ENCODE peak calls at places on chromosome 19, in ten cellular contexts. E, H, M, Q, J, C, T, L, F and X are unnamed samples. For H3K4me1, the result is how much of the 10 kb centered on the place peaks cover.

GRCh38 chr19:31560021-31560770 is 211.0 kb upstream of the TSHZ3 start:
- DNase-seq in H (no peak), Q (no peak), C (no peak), L (no peak), J (no peak), F (no peak), E (no peak), M (peak), T (no peak), X (no peak)

GRCh38 chr19:18291590-18292459 is 10.4 kb upstream of the JUND start:
- DNase-seq in M (peak), L (no peak), H (peak), C (peak), T (peak), E (peak), F (peak), J (no peak), Q (peak), X (peak)

GRCh38 chr19:4208385-4209094 is 20.8 kb upstream of the EBI3 start:
- DNase-seq in E (no peak), Q (no peak), J (peak), C (no peak), F (no peak), T (no peak), L (peak), H (no peak), M (peak), X (peak)

GRCh38 chr19:58558623-58559274 is 338 bp upstream of the UBE2M start:
- DNase-seq in E (peak), L (peak), J (peak), F (peak), Q (peak), T (peak), C (peak), H (peak), M (peak), X (peak)

GRCh38 chr19:15562145-15562544 is 52.9 kb upstream of the CYP4F8 start:
- DNase-seq in L (no peak), J (no peak), C (no peak), F (no peak), M (no peak), T (no peak), E (no peak), Q (no peak), H (no peak), X (no peak)

GRCh38 chr19:49639401-49640112 is 386 bp downstream of the RRAS start:
- DNase-seq in Q (peak), F (no peak), L (no peak), M (no peak), T (no peak), H (no peak), C (no peak), E (no peak), J (no peak), X (no peak)

GRCh38 chr19:55240713-55241020 is 12.1 kb upstream of the TMEM86B start:
- DNase-seq in E (no peak), T (no peak), F (no peak), J (no peak), Q (no peak), L (no peak), H (peak), C (no peak), M (no peak), X (no peak)

GRCh38 chr19:38417544-38418506 is 8.2 kb downstream of the RASGRP4 start:
- DNase-seq in J (no peak), L (peak), H (peak), F (peak), Q (peak), M (no peak), T (peak), E (peak), C (peak), X (peak)

GRCh38 chr19:47232422-47233211 is 1.6 kb upstream of the BBC3 start:
- DNase-seq in F (no peak), E (no peak), M (peak), J (no peak), Q (no peak), L (no peak), H (no peak), C (no peak), T (no peak), X (peak)

DNA sequence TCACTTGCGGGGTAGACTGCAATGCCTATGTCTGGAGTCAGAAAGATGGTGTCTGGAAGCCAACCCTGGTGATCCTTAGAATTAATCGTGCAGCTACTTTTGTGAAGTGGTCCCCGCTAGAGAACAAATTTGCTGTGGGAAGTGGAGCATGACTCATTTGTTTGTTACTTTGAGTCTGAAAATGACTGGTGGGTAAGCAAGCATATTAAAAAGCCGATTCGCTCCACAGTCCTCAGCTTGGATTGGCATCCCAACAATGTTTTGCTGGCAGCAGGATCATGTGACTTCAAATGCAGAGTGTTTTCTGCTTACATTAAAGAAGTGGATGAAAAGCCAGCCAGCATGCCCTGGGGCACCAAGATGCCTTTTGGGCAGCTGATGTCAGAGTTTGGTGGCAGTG is 9.5 kb upstream of the ERVV-1 start:
- DNase-seq in H (no peak), Q (no peak), C (no peak), F (no peak), J (no peak), M (no peak), T (no peak), L (no peak), E (no peak), X (no peak)
- H3K4me3 ChIP-seq in H (no peak), Q (no peak), C (no peak), F (no peak), J (no peak), M (no peak), T (no peak), L (no peak), E (no peak), X (no peak)

GRCh38 chr19:10288662-10289166 is 1.0 kb upstream of the ICAM5 start:
- DNase-seq in M (peak), T (no peak), J (no peak), Q (no peak), H (peak), E (peak), C (peak), F (peak), L (peak), X (peak)
- H3K4me1 ChIP-seq in M (under half), T (half or more), J (under half), Q (half or more), H (half or more), E (half or more), C (under half), F (under half), L (under half), X (under half)

DNA sequence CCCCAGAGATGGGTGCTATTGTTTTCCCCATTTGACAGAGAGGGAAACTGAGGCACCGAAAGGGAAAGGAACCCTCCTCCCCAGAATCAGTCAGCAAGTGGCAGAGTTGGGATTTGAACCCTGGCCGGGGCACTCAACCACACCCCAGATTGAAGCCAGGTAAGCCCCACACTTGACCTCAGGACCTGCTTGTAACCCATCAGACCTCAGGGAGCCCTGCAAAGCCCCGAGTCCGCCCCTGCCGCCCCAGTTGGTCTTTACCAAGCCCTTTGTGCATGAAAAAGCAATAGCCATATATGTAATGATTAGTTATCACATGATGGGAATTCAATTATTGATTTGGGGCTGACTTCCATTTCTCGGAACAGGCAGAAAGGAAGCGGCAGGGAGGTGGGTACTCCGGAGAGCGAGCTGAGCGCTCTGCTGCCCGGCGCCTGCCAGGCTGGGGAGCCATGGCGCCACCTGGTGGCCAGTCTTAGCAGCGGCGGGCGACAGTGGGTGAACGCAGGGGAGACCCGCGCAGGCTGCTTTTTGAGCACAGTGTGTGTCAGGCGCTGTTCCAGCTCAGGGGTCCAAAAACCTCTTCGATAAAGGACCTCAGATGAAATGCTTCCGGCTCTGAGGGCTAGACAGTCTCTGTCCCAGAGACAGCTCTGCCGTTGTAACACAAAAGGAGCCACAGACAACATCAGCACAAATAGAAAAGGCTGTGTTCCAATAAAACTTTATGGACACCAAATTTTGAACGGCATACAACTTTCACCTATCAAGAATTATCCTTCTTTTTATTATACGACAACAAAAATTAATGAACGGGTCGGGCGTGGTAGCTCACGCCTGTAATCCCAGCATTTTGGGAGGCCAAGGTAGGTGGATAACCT is 82.9 kb upstream of the CACNA1A start:
- DNase-seq in T (peak), C (peak), Q (peak), L (peak), H (peak), J (peak), M (peak), E (peak), F (peak), X (peak)
- H3K4me3 ChIP-seq in T (no peak), C (no peak), Q (no peak), L (peak), H (no peak), J (no peak), M (no peak), E (no peak), F (peak), X (no peak)

GRCh38 chr19:1240925-1241324 is 626 bp upstream of the ATP5F1D start:
- DNase-seq in H (no peak), T (no peak), L (no peak), Q (no peak), F (no peak), E (no peak), M (no peak), C (no peak), J (no peak), X (no peak)
- H3K4me1 ChIP-seq in H (half or more), T (half or more), L (half or more), Q (half or more), F (under half), E (half or more), M (under half), C (under half), J (under half), X (under half)

GRCh38 chr19:44777715-44778347 is at the start of gene CBLC:
- DNase-seq in E (peak), T (no peak), M (no peak), Q (no peak), F (peak), H (peak), C (peak), L (peak), J (peak), X (peak)

GRCh38 chr19:44774614-44775013 is 3.1 kb upstream of the CBLC start:
- DNase-seq in M (no peak), J (no peak), H (no peak), F (no peak), L (no peak), T (no peak), E (no peak), Q (no peak), C (no peak), X (no peak)

GRCh38 chr19:44775676-44776240 is 1.9 kb upstream of the CBLC start:
- DNase-seq in Q (no peak), F (no peak), T (no peak), E (no peak), M (no peak), H (no peak), L (no peak), J (no peak), C (no peak), X (no peak)

GRCh38 chr19:44779150-44779549 is 1.5 kb downstream of the CBLC start:
- DNase-seq in M (no peak), Q (no peak), T (no peak), F (no peak), C (no peak), H (no peak), J (no peak), E (no peak), L (no peak), X (no peak)

GRCh38 chr19:44776402-44777096 is 1.1 kb upstream of the CBLC start:
- DNase-seq in H (no peak), L (peak), M (no peak), J (no peak), T (no peak), Q (no peak), F (no peak), C (no peak), E (peak), X (peak)
- H3K4me3 ChIP-seq in H (no peak), L (peak), M (no peak), J (no peak), T (no peak), Q (no peak), F (no peak), C (no peak), E (no peak), X (no peak)

GRCh38 chr19:10285393-10285792 is 1.4 kb upstream of the ICAM4 start:
- DNase-seq in L (no peak), T (no peak), C (no peak), M (no peak), E (no peak), Q (no peak), J (no peak), F (no peak), H (no peak), X (no peak)
- H3K4me1 ChIP-seq in L (under half), T (half or more), C (under half), M (under half), E (under half), Q (under half), J (under half), F (under half), H (half or more), X (under half)

GRCh38 chr19:30063184-30064020 is 121.4 kb downstream of the URI1 start:
- DNase-seq in E (no peak), C (no peak), Q (peak), T (no peak), F (no peak), J (no peak), H (peak), L (no peak), M (no peak), X (no peak)

GRCh38 chr19:30064776-30065494 is 122.9 kb downstream of the URI1 start:
- DNase-seq in L (no peak), E (peak), J (no peak), H (no peak), C (no peak), T (no peak), M (no peak), F (no peak), Q (peak), X (no peak)

GRCh38 chr19:30065680-30066606 is 123.9 kb downstream of the URI1 start:
- DNase-seq in Q (no peak), J (no peak), L (no peak), E (peak), M (no peak), T (no peak), C (no peak), F (no peak), H (no peak), X (no peak)

GRCh38 chr19:30062331-30063183 is 120.5 kb downstream of the URI1 start:
- DNase-seq in C (no peak), M (no peak), Q (peak), J (no peak), L (no peak), F (no peak), H (no peak), T (no peak), E (no peak), X (no peak)

GRCh38 chr19:30064021-30064699 is 122.1 kb downstream of the URI1 start:
- DNase-seq in E (no peak), H (no peak), C (no peak), F (no peak), L (no peak), M (no peak), Q (peak), J (no peak), T (no peak), X (no peak)
- H3K4me3 ChIP-seq in E (no peak), H (no peak), C (no peak), F (no peak), L (no peak), M (no peak), Q (no peak), J (no peak), T (no peak), X (no peak)